ENCODE peak calls at places on chromosomes 6 and 20, in seven cellular contexts. T is GM23248, F is foreskin keratinocyte, X is suprapubic skin, G is left ventricle myocardium inferior, R is A549, M is cardiac muscle cell. N is an unnamed sample.

GRCh38 chr6:158506577-158506976 is 53.3 kb upstream of the TMEM181 start:
- DNase-seq in T (peak; percentile 4), F (no peak), X (no peak), G (no peak), R (peak; percentile 16), M (no peak), N (no peak)

GRCh38 chr6:73233048-73233447 is 7.8 kb upstream of the KHDC1L start:
- DNase-seq in T (no peak), F (no peak), X (no peak), G (no peak), R (no peak), M (no peak), N (no peak)

GRCh38 chr6:155505560-155505959 is 49.9 kb upstream of the NOX3 start:
- DNase-seq in T (no peak), F (no peak), X (no peak), G (no peak), R (no peak), M (no peak), N (no peak)

GRCh38 chr6:73706971-73707370 is 11.0 kb downstream of the CD109 start:
- DNase-seq in T (no peak), F (no peak), X (no peak), G (no peak), R (no peak), M (no peak), N (no peak)

GRCh38 chr6:50264995-50265571 is 215.4 kb upstream of the DEFB112 start:
- DNase-seq in T (peak; percentile 1), F (peak; percentile 24), X (no peak), G (no peak), R (no peak), M (no peak), N (no peak)

GRCh38 chr6:85923013-85923430 is 280.3 kb upstream of the SYNCRIP start:
- DNase-seq in T (peak; percentile 80), F (peak; percentile 66), X (no peak), G (no peak), R (peak; percentile 2), M (peak; percentile 49), N (no peak)

GRCh38 chr6:55088896-55089295 is 85.4 kb upstream of the HCRTR2 start:
- DNase-seq in T (no peak), F (no peak), X (no peak), G (no peak), R (no peak), M (no peak), N (no peak)

GRCh38 chr20:20367681-20368413 is at the start of gene INSM1:
- DNase-seq in T (no peak), F (no peak), X (no peak), G (no peak), R (no peak), M (no peak), N (no peak)

GRCh38 chr6:13814176-13814937 is at the start of gene MCUR1:
- DNase-seq in T (peak; percentile 97), F (peak; percentile 74), X (peak; percentile 89), G (peak; percentile 89), R (peak; percentile 60), M (peak; percentile 89), N (peak; percentile 95)

GRCh38 chr6:149014631-149015171 is 267.9 kb downstream of the UST start:
- DNase-seq in T (peak; percentile 81), F (no peak), X (no peak), G (no peak), R (no peak), M (peak; percentile 59), N (no peak)

DNA sequence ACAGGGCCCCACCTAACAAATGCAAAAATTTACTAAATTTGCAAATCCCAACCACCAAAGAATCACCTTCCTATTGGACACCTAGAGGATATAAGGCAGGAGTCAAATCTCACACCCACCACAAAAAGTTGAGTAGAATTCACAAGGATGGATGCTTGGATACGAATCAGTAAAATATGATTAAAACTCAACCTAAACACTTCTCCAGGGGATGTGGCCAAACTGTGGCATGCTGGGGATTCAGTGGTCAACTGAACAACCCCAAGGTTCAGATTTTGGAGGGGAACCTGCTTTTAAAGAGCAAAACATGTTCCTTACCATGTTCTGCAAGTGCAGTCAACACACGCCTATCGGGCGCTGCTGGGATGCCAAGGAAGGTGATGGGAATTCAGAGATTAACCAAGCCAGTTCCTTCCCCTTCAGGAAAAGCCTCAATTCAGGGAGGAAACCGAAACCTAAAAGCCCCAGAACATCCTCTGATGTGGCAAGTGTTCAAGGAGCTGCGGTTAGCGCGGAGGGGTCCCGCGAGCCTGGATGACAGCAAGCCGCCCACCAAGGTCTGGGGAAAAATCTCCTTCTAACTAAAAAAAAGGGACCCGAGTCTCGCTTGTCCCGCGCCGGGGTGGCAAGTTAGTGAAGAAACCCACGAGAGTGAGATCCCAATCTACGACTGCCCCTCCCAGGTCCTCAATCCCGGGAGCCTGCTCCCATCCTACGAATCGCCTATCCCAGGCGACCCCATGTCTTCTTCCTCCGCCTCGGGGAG is 893 bp downstream of the SAMHD1 start:
- DNase-seq in T (peak; percentile 59), F (peak; percentile 45), X (no peak), G (peak; percentile 20), R (peak; percentile 38), M (peak; percentile 52), N (peak; percentile 30)
- H3K4me1 ChIP-seq in T (no peaks in the 10 kb centered on the region), F (peaks cover 4% of the 10 kb centered on the region), X (peaks cover 57% of the 10 kb centered on the region), G (peaks cover 65% of the 10 kb centered on the region), R (peaks cover 16% of the 10 kb centered on the region), M (no peaks in the 10 kb centered on the region), N (peaks cover 8% of the 10 kb centered on the region)

GRCh38 chr20:49663112-49663511 is 50.6 kb downstream of the B4GALT5 start:
- DNase-seq in T (no peak), F (no peak), X (no peak), G (no peak), R (no peak), M (no peak), N (no peak)

GRCh38 chr20:49668181-49668877 is 45.3 kb downstream of the B4GALT5 start:
- DNase-seq in T (no peak), F (no peak), X (no peak), G (peak; percentile 19), R (no peak), M (no peak), N (peak; percentile 79)

GRCh38 chr20:49666906-49667305 is 46.8 kb downstream of the B4GALT5 start:
- DNase-seq in T (no peak), F (no peak), X (no peak), G (no peak), R (no peak), M (no peak), N (no peak)

GRCh38 chr20:49664914-49665313 is 48.8 kb downstream of the B4GALT5 start:
- DNase-seq in T (no peak), F (no peak), X (no peak), G (no peak), R (no peak), M (no peak), N (no peak)

GRCh38 chr20:49665796-49666195 is 47.9 kb downstream of the B4GALT5 start:
- DNase-seq in T (no peak), F (no peak), X (no peak), G (no peak), R (no peak), M (no peak), N (no peak)
- H3K4me1 ChIP-seq in T (peaks cover 5% of the 10 kb centered on the region), F (no peaks in the 10 kb centered on the region), X (peaks cover 8% of the 10 kb centered on the region), G (peaks cover 76% of the 10 kb centered on the region), R (peaks cover 94% of the 10 kb centered on the region), M (peaks cover 5% of the 10 kb centered on the region), N (no peaks in the 10 kb centered on the region)

GRCh38 chr6:79943133-79943532 is 4.2 kb downstream of the ELOVL4 start:
- DNase-seq in T (no peak), F (no peak), X (no peak), G (no peak), R (no peak), M (no peak), N (no peak)
- H3K4me1 ChIP-seq in T (peaks cover 8% of the 10 kb centered on the region), F (no peaks in the 10 kb centered on the region), X (peaks cover 20% of the 10 kb centered on the region), G (peaks cover 21% of the 10 kb centered on the region), R (no peaks in the 10 kb centered on the region), M (peaks cover 5% of the 10 kb centered on the region), N (no peaks in the 10 kb centered on the region)

GRCh38 chr6:146785001-146785585 is 186.3 kb downstream of the ADGB start:
- DNase-seq in T (peak; percentile 56), F (peak; percentile 34), X (no peak), G (no peak), R (peak; percentile 3), M (peak; percentile 66), N (no peak)

GRCh38 chr6:146790561-146791091 is 191.9 kb downstream of the ADGB start:
- DNase-seq in T (no peak), F (peak; percentile 92), X (no peak), G (no peak), R (no peak), M (no peak), N (no peak)

GRCh38 chr6:146791930-146792329 is 193.2 kb downstream of the ADGB start:
- DNase-seq in T (no peak), F (no peak), X (no peak), G (no peak), R (no peak), M (no peak), N (no peak)

DNA sequence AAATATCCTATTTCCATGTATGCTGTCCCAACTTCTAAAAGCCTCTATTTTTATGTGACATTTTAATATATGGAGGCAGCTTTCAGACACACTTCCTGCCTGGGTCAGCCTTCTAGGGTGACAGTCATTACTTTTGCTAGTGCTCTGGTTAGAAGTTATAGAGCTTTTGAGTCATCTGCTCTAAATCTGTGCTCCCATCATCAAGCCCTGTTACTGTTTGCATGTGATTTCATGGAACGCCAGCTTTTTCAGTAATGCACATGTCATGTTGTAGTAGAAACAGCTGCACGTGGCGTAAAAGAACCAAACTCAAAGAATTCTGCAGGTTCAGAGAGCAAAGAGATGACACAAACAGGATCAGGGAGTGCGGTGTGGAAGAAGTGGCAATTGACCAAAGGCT is 189.3 kb downstream of the ADGB start:
- DNase-seq in T (peak; percentile 50), F (no peak), X (no peak), G (no peak), R (no peak), M (no peak), N (no peak)
- H3K4me1 ChIP-seq in T (no peaks in the 10 kb centered on the region), F (peaks cover 14% of the 10 kb centered on the region), X (no peaks in the 10 kb centered on the region), G (no peaks in the 10 kb centered on the region), R (no peaks in the 10 kb centered on the region), M (no peaks in the 10 kb centered on the region), N (no peaks in the 10 kb centered on the region)

DNA sequence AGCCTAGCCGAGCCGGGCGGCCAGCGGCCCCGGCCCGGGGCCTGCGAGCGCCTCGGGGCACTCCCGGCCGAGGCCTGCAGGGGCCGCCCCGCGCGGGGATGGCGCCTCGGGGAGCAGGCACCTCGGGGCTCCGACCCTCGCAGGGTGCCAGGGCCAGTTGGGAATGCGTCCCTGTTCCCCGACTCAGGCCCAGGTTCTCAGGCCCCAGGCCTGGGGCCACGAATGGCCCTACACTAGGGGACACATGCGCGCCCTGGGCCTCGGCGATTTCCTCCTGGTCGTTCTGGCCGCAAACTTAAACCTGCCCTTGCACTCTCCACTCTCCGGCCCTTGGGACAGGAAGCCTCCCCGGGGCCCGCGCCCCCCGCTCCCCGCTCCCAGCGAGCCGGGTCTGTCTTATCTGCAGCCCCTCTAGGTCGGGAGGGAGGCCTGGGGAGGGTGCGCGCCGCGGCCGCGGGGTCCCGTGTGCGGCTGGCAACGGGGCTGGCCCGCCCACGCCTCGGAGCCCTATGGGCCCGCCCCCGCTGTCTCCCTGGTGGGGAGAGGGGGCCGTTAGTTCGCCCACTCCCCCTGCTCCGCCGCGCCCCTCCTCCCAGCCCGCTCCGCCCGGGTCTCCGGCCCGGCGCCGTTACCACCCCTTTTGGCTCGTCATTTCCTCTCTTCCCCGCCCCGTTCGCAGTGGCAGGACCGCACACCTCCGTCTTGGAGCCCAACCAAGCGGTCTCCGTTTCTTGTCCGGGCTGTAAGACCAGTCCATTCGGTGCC is 611 bp downstream of the NFYA start:
- DNase-seq in T (no peak), F (peak; percentile 58), X (peak; percentile 93), G (peak; percentile 86), R (peak; percentile 58), M (peak; percentile 88), N (peak; percentile 94)
- H3K4me1 ChIP-seq in T (peaks cover 35% of the 10 kb centered on the region), F (no peaks in the 10 kb centered on the region), X (peaks cover 50% of the 10 kb centered on the region), G (peaks cover 52% of the 10 kb centered on the region), R (peaks cover 22% of the 10 kb centered on the region), M (peaks cover 29% of the 10 kb centered on the region), N (peaks cover 3% of the 10 kb centered on the region)

GRCh38 chr6:156872903-156873302 is 95.7 kb downstream of the ARID1B start:
- DNase-seq in T (no peak), F (no peak), X (no peak), G (no peak), R (no peak), M (no peak), N (no peak)
- H3K4me1 ChIP-seq in T (no peaks in the 10 kb centered on the region), F (no peaks in the 10 kb centered on the region), X (peaks cover 17% of the 10 kb centered on the region), G (peaks cover 77% of the 10 kb centered on the region), R (no peaks in the 10 kb centered on the region), M (peaks cover 23% of the 10 kb centered on the region), N (peaks cover 24% of the 10 kb centered on the region)

N was measured in right cardiac atrium.